ENCODE peak calls at places on chromosomes 12 and 14, in four cellular contexts. G, H, X and M are unnamed samples.

GRCh38 chr12:93351726-93352125 is 26.0 kb upstream of the NUDT4 start:
- DNase-seq in G (no peak), H (no peak), X (no peak), M (no peak)

GRCh38 chr12:78392918-78393317 is 471.7 kb upstream of the SYT1 start:
- DNase-seq in G (no peak), H (no peak), X (no peak), M (no peak)

GRCh38 chr12:50986961-50987737 is 34.8 kb downstream of the HIGD1C start:
- DNase-seq in G (peak), H (no peak), X (no peak), M (peak)

GRCh38 chr14:101819251-101819990 is 57.9 kb downstream of the PPP2R5C start:
- DNase-seq in G (no peak), H (no peak), X (no peak), M (no peak)

GRCh38 chr12:54984602-54985376 is at the start of gene TESPA1:
- DNase-seq in G (peak), H (peak), X (peak), M (no peak)

GRCh38 chr14:34693228-34693939 is 21.0 kb downstream of the CFL2 start:
- DNase-seq in G (no peak), H (peak), X (peak), M (no peak)

GRCh38 chr12:131102493-131102931 is 148.8 kb downstream of the ADGRD1 start:
- DNase-seq in G (no peak), H (peak), X (no peak), M (no peak)

GRCh38 chr14:71713061-71713850 is 219.0 kb upstream of the RGS6 start:
- DNase-seq in G (no peak), H (no peak), X (no peak), M (no peak)

GRCh38 chr12:104693493-104693892 is 236.7 kb downstream of the CHST11 start:
- DNase-seq in G (no peak), H (no peak), X (no peak), M (no peak)

GRCh38 chr12:52277486-52278245 is 3.2 kb downstream of the KRT86 start:
- DNase-seq in G (no peak), H (no peak), X (no peak), M (no peak)

GRCh38 chr12:66514581-66514980 is 164.3 kb downstream of the GRIP1 start:
- DNase-seq in G (no peak), H (no peak), X (no peak), M (no peak)

GRCh38 chr14:103871596-103872480 is 24.5 kb upstream of the PPP1R13B start:
- DNase-seq in G (no peak), H (peak), X (peak), M (peak)

GRCh38 chr14:51922624-51923023 is 62.2 kb downstream of the GNG2 start:
- DNase-seq in G (no peak), H (no peak), X (no peak), M (no peak)

GRCh38 chr12:89544730-89545184 is 18.9 kb upstream of the POC1B start:
- DNase-seq in G (peak), H (peak), X (peak), M (peak)

GRCh38 chr12:12835378-12836145 is 22.4 kb downstream of the DDX47 start:
- DNase-seq in G (no peak), H (no peak), X (no peak), M (no peak)

GRCh38 chr12:131872154-131873046 is 22.0 kb upstream of the ULK1 start:
- DNase-seq in G (no peak), H (no peak), X (no peak), M (no peak)

GRCh38 chr14:61444215-61444768 is 122.9 kb downstream of the PRKCH start:
- DNase-seq in G (no peak), H (no peak), X (no peak), M (no peak)

GRCh38 chr14:62081012-62081612 is 318.9 kb downstream of the SNAPC1 start:
- DNase-seq in G (no peak), H (no peak), X (no peak), M (no peak)

GRCh38 chr12:56222531-56222895 is 791 bp upstream of the RNF41 start:
- DNase-seq in G (no peak), H (no peak), X (no peak), M (no peak)

GRCh38 chr12:55974308-55974724 is 438 bp downstream of the RAB5B start:
- DNase-seq in G (no peak), H (no peak), X (no peak), M (no peak)

GRCh38 chr12:26205298-26205697 is 9.9 kb downstream of the SSPN start:
- DNase-seq in G (no peak), H (no peak), X (no peak), M (no peak)

GRCh38 chr12:123102381-123102780 is 48.5 kb downstream of the PITPNM2 start:
- DNase-seq in G (no peak), H (no peak), X (no peak), M (no peak)

GRCh38 chr12:108514973-108515814 is at the start of gene FICD:
- DNase-seq in G (peak), H (peak), X (peak), M (peak)

GRCh38 chr14:103281496-103282231 is 52.4 kb upstream of the EIF5 start:
- DNase-seq in G (no peak), H (peak), X (peak), M (no peak)

GRCh38 chr12:107864235-107864634 is 89.7 kb downstream of the ASCL4 start:
- DNase-seq in G (no peak), H (no peak), X (no peak), M (no peak)

GRCh38 chr12:91858186-91858585 is 287.5 kb downstream of the BTG1 start:
- DNase-seq in G (no peak), H (no peak), X (no peak), M (no peak)

GRCh38 chr14:81062816-81063215 is 107.4 kb downstream of the TSHR start:
- DNase-seq in G (no peak), H (no peak), X (no peak), M (no peak)

GRCh38 chr12:65490193-65490592 is 211.7 kb downstream of the MSRB3 start:
- DNase-seq in G (no peak), H (no peak), X (no peak), M (no peak)

GRCh38 chr14:61565836-61566536 is 129.3 kb upstream of the HIF1A start:
- DNase-seq in G (no peak), H (no peak), X (no peak), M (no peak)

GRCh38 chr14:99384446-99385417 is 95.9 kb downstream of the SETD3 start:
- DNase-seq in G (no peak), H (no peak), X (no peak), M (no peak)

GRCh38 chr12:102501773-102502172 is 21.4 kb upstream of the IGF1 start:
- DNase-seq in G (no peak), H (no peak), X (no peak), M (no peak)

DNA sequence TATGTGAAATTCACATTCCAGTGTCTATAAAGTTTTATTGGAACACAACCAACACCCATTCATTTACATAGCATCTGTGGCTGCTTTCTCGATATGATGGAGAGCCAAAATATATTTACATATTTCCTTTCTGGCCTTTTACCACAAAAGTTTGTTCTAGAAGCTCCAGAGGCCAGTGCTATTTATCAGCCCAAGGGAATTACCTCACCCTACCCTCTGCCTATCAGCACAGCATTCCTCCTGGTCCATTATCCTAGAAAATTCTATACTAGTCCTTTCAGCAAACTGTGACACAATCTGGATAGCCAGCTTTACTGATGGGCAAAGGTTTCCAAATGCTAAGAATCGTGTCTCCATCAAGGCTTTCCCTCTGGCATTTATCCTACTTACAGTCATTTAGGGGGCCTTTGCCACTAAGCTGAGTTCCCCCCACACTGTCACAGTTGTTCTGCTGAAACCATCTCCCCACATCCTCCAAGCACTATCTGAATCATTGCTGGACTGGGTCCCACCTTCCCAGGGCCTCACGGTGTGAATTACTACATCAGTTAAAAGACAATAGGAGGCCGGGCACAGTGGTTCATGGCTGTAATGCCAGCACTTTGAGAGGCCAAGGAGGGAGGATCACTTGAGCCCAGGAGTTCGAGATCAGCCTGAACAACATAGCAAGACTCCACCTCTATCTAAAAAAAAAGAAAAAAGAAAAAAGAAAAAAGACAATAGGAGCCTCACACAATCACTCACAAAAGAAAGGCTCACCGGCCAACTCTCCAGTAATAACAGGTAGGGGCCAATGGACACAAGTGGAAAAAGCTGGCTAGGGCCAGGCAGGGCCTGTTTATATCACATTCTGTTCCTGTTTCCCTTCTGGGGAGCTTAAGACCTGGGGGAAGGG is 12.1 kb downstream of the SYNE3 start:
- DNase-seq in G (no peak), H (no peak), X (no peak), M (no peak)
- H3K27ac ChIP-seq in G (no peak), H (no peak), X (no peak), M (no peak)

GRCh38 chr12:6193853-6194815 is 6.1 kb upstream of the CD9 start:
- DNase-seq in G (no peak), H (no peak), X (no peak), M (no peak)

GRCh38 chr12:6198556-6198955 is 1.6 kb upstream of the CD9 start:
- DNase-seq in G (no peak), H (no peak), X (no peak), M (no peak)

GRCh38 chr12:6197996-6198395 is 2.2 kb upstream of the CD9 start:
- DNase-seq in G (no peak), H (no peak), X (no peak), M (no peak)

GRCh38 chr12:6192604-6193380 is 7.4 kb upstream of the CD9 start:
- DNase-seq in G (no peak), H (no peak), X (no peak), M (no peak)

DNA sequence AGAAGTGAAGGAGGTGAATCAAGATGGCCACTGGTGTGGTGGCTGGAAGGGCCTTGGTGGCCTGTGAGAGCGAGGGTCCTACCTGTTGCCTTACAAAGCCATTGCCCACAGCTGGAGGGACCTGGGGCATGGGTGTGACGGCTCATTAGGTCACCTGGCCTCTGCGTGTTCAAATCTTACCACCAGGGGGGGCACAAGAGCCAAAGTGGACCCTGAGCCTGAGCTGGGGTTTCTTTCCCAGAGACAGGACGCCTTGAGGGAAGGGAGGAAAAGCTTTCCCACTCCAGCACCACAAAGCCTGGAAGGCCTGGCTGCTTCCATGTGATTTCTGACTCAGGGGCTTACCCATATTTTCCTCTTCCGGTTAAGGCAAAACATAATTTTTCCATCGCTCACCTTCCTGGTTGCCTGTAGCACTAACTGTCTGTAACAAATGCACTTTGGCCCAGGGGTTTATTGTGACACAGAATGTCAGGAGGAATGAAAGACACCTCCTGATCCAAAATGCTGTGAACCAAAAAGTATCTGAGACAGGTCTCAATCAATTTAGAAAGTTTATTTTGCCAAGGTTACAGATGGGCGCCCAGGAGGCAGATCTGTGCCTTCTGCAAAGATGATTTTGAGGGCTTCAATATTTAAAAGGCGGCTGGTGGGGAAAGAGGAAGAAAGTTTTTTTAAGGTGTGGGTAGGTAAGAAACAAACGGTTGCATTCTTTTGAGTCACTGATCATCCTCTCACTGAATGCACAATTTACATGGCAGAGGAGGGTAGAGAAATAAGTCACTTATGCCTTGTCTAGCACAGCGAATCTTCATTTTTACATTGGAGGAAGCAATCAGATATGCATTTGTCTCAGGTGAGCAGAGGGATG is 4.3 kb upstream of the CD9 start:
- DNase-seq in G (peak), H (peak), X (peak), M (peak)
- H3K27ac ChIP-seq in G (peak), H (peak), X (peak), M (peak)

DNA sequence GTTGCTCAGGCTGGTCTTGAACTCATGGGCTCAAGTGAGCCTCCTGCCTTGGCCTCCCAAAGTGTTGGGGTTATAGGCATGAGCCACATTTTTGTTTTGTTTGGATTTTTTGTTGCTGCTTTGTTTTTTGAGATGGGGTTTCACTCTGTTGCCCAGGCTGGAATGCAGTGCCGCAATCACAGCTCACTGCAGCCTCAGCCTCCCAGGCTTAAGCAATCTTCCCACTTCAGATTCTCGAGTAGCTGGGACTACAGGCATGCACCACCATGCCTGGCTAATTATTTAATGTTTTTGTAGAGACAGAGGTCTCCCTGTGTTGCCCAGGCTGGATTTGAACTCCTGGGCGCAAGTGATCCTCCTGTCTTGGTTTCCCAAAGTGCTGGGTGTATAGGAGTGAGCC is 5.7 kb upstream of the PLEK2 start:
- DNase-seq in G (no peak), H (no peak), X (no peak), M (no peak)
- H3K27ac ChIP-seq in G (no peak), H (no peak), X (no peak), M (no peak)

DNA sequence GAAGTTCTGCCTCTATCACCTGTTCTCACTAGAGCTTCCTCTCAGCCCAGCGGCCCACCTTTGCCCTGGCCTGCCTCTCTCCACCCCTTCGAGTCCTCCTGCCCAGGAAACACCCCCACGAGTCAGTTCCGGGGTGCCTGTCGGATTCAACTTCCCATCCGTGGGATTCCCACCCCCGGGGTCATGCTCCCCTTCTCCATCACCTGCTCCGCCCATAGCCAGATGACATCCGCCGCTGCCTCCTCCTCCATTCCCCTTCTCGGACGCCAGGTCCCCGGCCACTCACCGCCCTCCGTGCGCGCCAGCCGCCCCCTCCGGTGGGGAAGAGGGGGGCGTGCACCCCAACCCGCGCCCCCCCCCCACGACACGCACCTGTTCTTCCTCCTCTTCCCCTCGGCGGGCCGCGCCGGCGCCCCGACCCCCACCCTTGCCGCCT is 758 bp downstream of the SPPL3 start:
- DNase-seq in G (peak), H (peak), X (peak), M (peak)
- H3K27ac ChIP-seq in G (peak), H (peak), X (peak), M (peak)

DNA sequence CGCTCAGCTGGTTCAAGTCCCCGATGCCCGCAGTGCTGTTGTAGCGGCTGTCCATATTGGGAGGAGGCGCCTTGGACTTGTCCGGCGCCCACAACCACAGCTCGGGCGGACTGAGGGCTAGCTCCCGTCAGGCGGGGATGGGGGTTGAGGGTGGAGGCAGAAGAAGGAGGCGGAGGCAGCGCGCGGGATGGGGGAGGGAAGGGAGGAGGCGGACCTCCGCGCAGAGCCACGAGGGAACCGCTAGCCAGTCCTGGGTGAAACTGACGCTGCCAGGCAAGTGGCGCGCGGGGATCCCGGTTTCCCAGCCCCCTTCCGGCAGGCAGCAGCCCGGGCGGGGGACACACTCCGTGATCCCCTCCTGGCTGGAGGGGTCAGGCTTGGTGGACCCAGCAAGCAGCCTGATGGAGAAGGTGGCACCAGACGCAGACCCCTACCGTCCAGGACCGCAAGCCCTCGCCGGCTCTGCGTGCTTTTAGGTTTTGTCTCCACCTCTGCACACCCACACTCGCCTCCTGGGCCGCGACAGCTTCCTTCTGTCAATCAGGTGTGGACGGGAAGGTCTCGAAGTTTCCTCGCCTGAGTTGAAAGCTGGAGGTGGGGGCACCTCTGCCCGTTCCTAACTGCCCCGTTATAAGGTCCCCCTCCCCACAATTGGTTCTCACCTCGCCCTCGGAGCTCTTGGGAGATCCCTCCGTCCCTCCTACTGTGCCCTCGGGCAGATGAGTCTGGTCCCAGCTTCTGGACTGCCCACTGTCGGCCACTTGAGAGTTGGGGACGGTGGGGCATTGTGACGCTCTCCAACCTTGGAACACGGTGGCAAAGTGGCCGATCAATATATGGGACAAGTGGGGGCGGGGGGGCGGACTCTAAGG is at the start of gene CPNE8:
- DNase-seq in G (peak), H (peak), X (peak), M (peak)
- H3K27ac ChIP-seq in G (peak), H (peak), X (peak), M (peak)

DNA sequence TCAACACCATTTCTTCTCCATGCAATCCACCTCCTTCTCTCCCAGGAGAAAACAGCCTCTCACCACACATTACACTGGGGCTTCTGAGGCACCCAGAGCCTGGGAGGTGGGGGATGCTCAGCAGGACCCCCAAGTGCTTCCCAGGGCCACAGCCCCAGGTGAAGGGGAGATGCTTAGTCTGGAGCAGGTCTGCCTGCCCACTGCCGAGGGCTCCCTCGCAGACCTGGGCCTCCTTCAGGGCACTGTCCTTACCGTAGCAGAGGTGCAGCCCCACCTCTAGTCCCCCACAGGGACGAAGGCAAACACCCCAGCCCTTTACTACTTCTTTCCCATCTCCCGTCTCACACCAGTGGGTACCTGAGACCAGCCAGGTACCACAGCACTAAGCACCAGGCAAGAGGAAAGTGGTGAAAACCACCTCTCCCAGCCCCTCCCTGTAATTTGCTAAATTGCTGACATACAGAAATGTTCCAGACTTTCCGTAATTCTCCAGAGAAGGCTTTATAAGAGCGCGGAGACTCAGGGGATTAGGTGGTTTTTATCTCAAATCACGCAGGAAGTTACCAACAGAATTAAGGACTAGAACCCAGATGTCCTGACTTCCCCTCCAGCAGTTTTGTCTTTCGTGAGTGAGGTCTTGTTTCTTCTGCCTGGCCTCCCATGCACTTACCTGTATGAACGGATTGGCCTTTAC is 59.0 kb downstream of the PLEKHG3 start:
- DNase-seq in G (no peak), H (peak), X (no peak), M (no peak)
- H3K27ac ChIP-seq in G (peak), H (no peak), X (peak), M (no peak)

GRCh38 chr12:9731797-9732196 is 1.1 kb downstream of the CLECL1 start:
- DNase-seq in G (no peak), H (no peak), X (no peak), M (no peak)

GRCh38 chr12:9730591-9730990 is 2.3 kb downstream of the CLECL1 start:
- DNase-seq in G (no peak), H (no peak), X (no peak), M (no peak)

GRCh38 chr12:9735601-9736000 is 2.7 kb upstream of the CLECL1 start:
- DNase-seq in G (no peak), H (no peak), X (no peak), M (no peak)

GRCh38 chr12:9731393-9731792 is 1.5 kb downstream of the CLECL1 start:
- DNase-seq in G (no peak), H (no peak), X (no peak), M (no peak)

GRCh38 chr12:9732966-9733461 is at the start of gene CLECL1:
- DNase-seq in G (no peak), H (no peak), X (no peak), M (no peak)
- H3K27ac ChIP-seq in G (peak), H (no peak), X (no peak), M (no peak)